ENCODE peak calls at places on chromosome 5, in eight cellular contexts. P is HepG2, O is GM12878, W is breast epithelium, Z is spleen, G is vagina, D is K562, E is transverse colon. V is an unnamed sample. For H3K4me1, the result is how much of the 10 kb centered on the place peaks cover.

GRCh38 chr5:104045987-104046386 is 483.4 kb upstream of the NUDT12 start:
- DNase-seq in P (no peak), O (no peak), W (no peak), Z (no peak), G (no peak), D (no peak), E (no peak), V (no peak)

GRCh38 chr5:151036556-151036955 is 16.2 kb downstream of the GPX3 start:
- DNase-seq in P (no peak), O (no peak), W (no peak), Z (no peak), G (no peak), D (no peak), E (no peak), V (no peak)

GRCh38 chr5:170046221-170046620 is 59.5 kb upstream of the FOXI1 start:
- DNase-seq in P (no peak), O (no peak), W (no peak), Z (no peak), G (no peak), D (no peak), E (no peak), V (no peak)

GRCh38 chr5:131324311-131324710 is 60.5 kb downstream of the CDC42SE2 start:
- DNase-seq in P (no peak), O (no peak), W (no peak), Z (no peak), G (no peak), D (no peak), E (no peak), V (no peak)

GRCh38 chr5:177080265-177080664 is 6.5 kb upstream of the FGFR4 start:
- DNase-seq in P (no peak), O (no peak), W (no peak), Z (no peak), G (no peak), D (no peak), E (no peak), V (no peak)

GRCh38 chr5:94983861-94984535 is 300.9 kb downstream of the MCTP1 start:
- DNase-seq in P (no peak), O (no peak), W (no peak), Z (no peak), G (no peak), D (no peak), E (no peak), V (no peak)

GRCh38 chr5:175325681-175326080 is 118.3 kb downstream of the DRD1 start:
- DNase-seq in P (no peak), O (no peak), W (no peak), Z (no peak), G (no peak), D (no peak), E (no peak), V (no peak)

GRCh38 chr5:68261174-68262021 is 45.8 kb downstream of the PIK3R1 start:
- DNase-seq in P (no peak), O (no peak), W (no peak), Z (no peak), G (no peak), D (no peak), E (no peak), V (no peak)

GRCh38 chr5:16673241-16673998 is 56.6 kb upstream of the RETREG1 start:
- DNase-seq in P (no peak), O (no peak), W (no peak), Z (no peak), G (no peak), D (no peak), E (peak), V (no peak)

GRCh38 chr5:67377651-67378050 is 181.1 kb upstream of the CD180 start:
- DNase-seq in P (no peak), O (no peak), W (no peak), Z (no peak), G (no peak), D (no peak), E (no peak), V (no peak)

GRCh38 chr5:67248703-67249589 is 52.3 kb upstream of the CD180 start:
- DNase-seq in P (no peak), O (no peak), W (no peak), Z (no peak), G (no peak), D (no peak), E (peak), V (no peak)

GRCh38 chr5:59238126-59238902 is 655.2 kb downstream of the PDE4D start:
- DNase-seq in P (no peak), O (peak), W (no peak), Z (no peak), G (no peak), D (no peak), E (no peak), V (no peak)

GRCh38 chr5:141734501-141735231 is 52.6 kb upstream of the ARAP3 start:
- DNase-seq in P (no peak), O (no peak), W (no peak), Z (no peak), G (no peak), D (peak), E (peak), V (peak)

GRCh38 chr5:127922603-127923002 is 161.0 kb upstream of the SLC12A2 start:
- DNase-seq in P (no peak), O (no peak), W (no peak), Z (no peak), G (no peak), D (no peak), E (no peak), V (no peak)

DNA sequence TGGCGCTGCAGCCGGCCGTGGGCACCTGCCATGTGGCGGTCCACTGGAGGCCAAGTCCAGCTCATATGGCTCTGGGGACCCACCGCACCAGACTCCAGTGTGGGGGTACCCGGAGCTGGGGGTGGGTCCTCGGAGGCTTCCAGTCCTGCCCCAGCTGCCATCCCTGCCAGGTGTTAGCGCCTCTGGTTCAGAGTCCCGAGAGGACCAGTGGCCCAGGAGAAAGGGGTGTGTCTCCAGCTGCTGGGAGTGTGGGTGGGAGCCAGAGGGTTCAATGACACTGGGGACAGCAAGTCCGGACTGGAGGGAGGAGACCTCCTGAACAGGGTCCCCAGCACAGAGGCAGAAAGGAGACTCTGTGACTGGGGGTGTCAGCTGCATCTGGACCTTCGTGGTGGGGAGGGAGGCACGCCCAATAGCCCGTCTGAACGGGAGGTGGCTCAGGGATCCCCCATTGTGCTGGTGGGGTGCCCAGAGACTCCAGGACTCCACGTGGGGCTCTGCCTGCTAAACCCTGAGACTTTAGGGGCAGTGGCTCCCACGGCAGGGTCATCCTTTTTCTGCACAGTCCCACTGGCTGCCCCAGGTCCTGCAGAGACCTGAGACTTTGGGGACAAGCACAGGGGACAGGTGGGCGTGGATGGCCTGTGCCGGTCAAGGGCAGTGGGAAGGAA is 2.4 kb upstream of the AHRR start:
- DNase-seq in P (peak), O (no peak), W (no peak), Z (no peak), G (no peak), D (no peak), E (no peak), V (no peak)
- H3K27ac ChIP-seq in P (no peak), O (peak), W (no peak), Z (no peak), G (no peak), D (no peak), E (no peak), V (no peak)

DNA sequence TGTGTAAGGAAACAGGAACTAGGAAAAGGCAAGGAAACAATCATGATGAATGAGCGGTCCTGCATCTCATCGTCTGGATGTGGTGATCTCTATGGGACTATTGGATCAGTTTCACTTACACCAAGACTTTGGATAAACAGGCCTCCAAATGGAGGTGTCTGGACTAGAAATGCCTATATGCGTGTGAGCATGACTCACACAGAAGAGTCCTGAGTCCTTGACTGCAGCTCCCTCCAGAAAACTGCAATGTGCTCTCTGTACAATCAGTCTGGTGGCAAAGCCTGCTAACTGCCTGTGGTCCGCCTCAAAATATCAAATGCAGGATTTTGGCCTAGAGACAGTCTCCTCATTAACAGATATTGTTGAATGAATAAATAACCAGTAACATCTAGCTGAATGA is 98.1 kb upstream of the PRR16 start:
- DNase-seq in P (no peak), O (no peak), W (no peak), Z (no peak), G (no peak), D (no peak), E (no peak), V (no peak)
- TF ChIP-seq POLR2AphosphoS5 in P (no peak), O (no peak), W (no peak), Z (no peak), G (no peak), D (no peak), E (no peak), V (no peak)

GRCh38 chr5:118407958-118408357 is 580.4 kb downstream of the DTWD2 start:
- DNase-seq in P (no peak), O (no peak), W (no peak), Z (no peak), G (no peak), D (no peak), E (no peak), V (no peak)
- H3K4me1 ChIP-seq in P (under half), O (under half), W (under half), Z (under half), G (under half), D (under half), E (under half), V (under half)

GRCh38 chr5:106171708-106172107 is 1499.0 kb downstream of the EFNA5 start:
- DNase-seq in P (no peak), O (no peak), W (no peak), Z (no peak), G (no peak), D (no peak), E (no peak), V (no peak)
- H3K27ac ChIP-seq in P (no peak), O (no peak), W (no peak), Z (no peak), G (no peak), D (no peak), E (no peak), V (no peak)

GRCh38 chr5:108036484-108036883 is 345.4 kb downstream of the FBXL17 start:
- DNase-seq in P (no peak), O (no peak), W (no peak), Z (no peak), G (no peak), D (no peak), E (no peak), V (no peak)
- TF ChIP-seq POLR2AphosphoS5 in P (no peak), O (no peak), W (no peak), Z (no peak), G (no peak), D (no peak), E (no peak), V (no peak)

DNA sequence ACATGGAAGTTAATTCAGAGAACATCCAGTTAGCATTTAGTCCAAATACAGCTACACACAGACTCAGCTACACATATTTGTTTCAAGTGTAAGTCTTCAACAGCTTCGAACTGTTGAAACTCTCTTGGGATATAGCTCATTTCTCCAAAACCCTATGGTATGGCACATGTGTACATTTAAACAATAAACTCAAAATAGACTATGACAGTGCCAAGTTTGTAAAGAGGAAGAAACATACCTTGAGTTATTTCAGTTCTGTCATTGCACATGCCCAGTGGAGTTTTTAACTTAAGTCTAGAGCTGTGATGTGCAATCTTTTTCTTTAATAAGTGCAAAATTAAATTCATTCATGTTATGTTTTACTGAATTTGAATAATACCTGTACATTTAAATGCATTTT is 155.1 kb upstream of the RAI14 start:
- DNase-seq in P (no peak), O (no peak), W (no peak), Z (no peak), G (no peak), D (no peak), E (no peak), V (no peak)
- H3K4me1 ChIP-seq in P (under half), O (under half), W (under half), Z (under half), G (half or more), D (under half), E (under half), V (under half)

V was measured in stomach.